ENCODE peak calls at places on chromosomes 2 and 18, in ten cellular contexts. Q is fibroblast of lung; M is T-helper 1 cell; F is stimulated activated CD4-positive, alpha-beta T cell treated with anti-CD3 and anti-CD28 coated beads, TNF-alpha, amount 100 ng/mL, for 48 hours; R is kidney tubule cell; H is hippocampal formation; G is uterus; I is NCI-H446; N is heart left ventricle; T is NCI-H345. V is an unnamed sample.

GRCh38 chr2:60488291-60488690 is 65.2 kb downstream of the BCL11A start:
- DNase-seq in Q (no peak), M (no peak), F (no peak), R (no peak), H (no peak), G (no peak), I (no peak), N (no peak), T (no peak), V (no peak)

GRCh38 chr18:66316708-66317107 is 287.2 kb downstream of the CDH19 start:
- DNase-seq in Q (no peak), M (no peak), F (no peak), R (no peak), H (no peak), G (no peak), I (no peak), N (no peak), T (no peak), V (no peak)

GRCh38 chr18:35998967-35999366 is 26.5 kb downstream of the RMP24 start:
- DNase-seq in Q (no peak), M (no peak), F (no peak), R (peak), H (no peak), G (no peak), I (no peak), N (no peak), T (no peak), V (no peak)

GRCh38 chr2:201257941-201258665 is 2.2 kb upstream of the CASP8 start:
- DNase-seq in Q (peak), M (peak), F (peak), R (peak), H (no peak), G (peak), I (no peak), N (peak), T (no peak), V (peak)

GRCh38 chr2:203730076-203730729 is 23.8 kb downstream of the CD28 start:
- DNase-seq in Q (peak), M (no peak), F (no peak), R (no peak), H (no peak), G (no peak), I (no peak), N (no peak), T (no peak), V (no peak)

GRCh38 chr2:199339826-199340605 is 117.7 kb downstream of the SATB2 start:
- DNase-seq in Q (no peak), M (no peak), F (no peak), R (no peak), H (no peak), G (no peak), I (no peak), N (no peak), T (no peak), V (no peak)

GRCh38 chr2:235009081-235009480 is 57.3 kb downstream of the SH3BP4 start:
- DNase-seq in Q (no peak), M (no peak), F (no peak), R (no peak), H (no peak), G (no peak), I (no peak), N (no peak), T (no peak), V (no peak)

GRCh38 chr2:85945576-85945975 is 56.8 kb upstream of the ST3GAL5 start:
- DNase-seq in Q (no peak), M (no peak), F (no peak), R (no peak), H (no peak), G (no peak), I (no peak), N (peak), T (no peak), V (no peak)

GRCh38 chr2:166090900-166091299 is 36.9 kb downstream of the SCN1A start:
- DNase-seq in Q (peak), M (no peak), F (no peak), R (no peak), H (no peak), G (no peak), I (no peak), N (no peak), T (no peak), V (no peak)

GRCh38 chr2:199404841-199405240 is 52.9 kb downstream of the SATB2 start:
- DNase-seq in Q (peak), M (no peak), F (no peak), R (peak), H (no peak), G (no peak), I (no peak), N (no peak), T (no peak), V (no peak)

GRCh38 chr2:96181529-96181928 is 27.1 kb downstream of the STARD7 start:
- DNase-seq in Q (no peak), M (no peak), F (no peak), R (no peak), H (no peak), G (no peak), I (no peak), N (no peak), T (no peak), V (no peak)

GRCh38 chr2:121220995-121221394 is 64.0 kb downstream of the TFCP2L1 start:
- DNase-seq in Q (peak), M (no peak), F (no peak), R (peak), H (no peak), G (no peak), I (no peak), N (no peak), T (no peak), V (no peak)

GRCh38 chr18:50065527-50065926 is 129.4 kb downstream of the MYO5B start:
- DNase-seq in Q (no peak), M (no peak), F (no peak), R (no peak), H (no peak), G (no peak), I (no peak), N (no peak), T (no peak), V (no peak)

GRCh38 chr2:239944706-239945551 is 80.2 kb downstream of the NDUFA10 start:
- DNase-seq in Q (peak), M (peak), F (no peak), R (peak), H (peak), G (peak), I (no peak), N (peak), T (no peak), V (peak)

GRCh38 chr2:205060269-205060668 is 515.0 kb downstream of the PARD3B start:
- DNase-seq in Q (peak), M (no peak), F (no peak), R (peak), H (no peak), G (no peak), I (no peak), N (no peak), T (no peak), V (no peak)

GRCh38 chr2:68436270-68436669 is 30.8 kb downstream of the FBXO48 start:
- DNase-seq in Q (peak), M (no peak), F (no peak), R (no peak), H (no peak), G (no peak), I (no peak), N (no peak), T (no peak), V (no peak)

GRCh38 chr2:37156071-37156856 is 516 bp downstream of the EIF2AK2 start:
- DNase-seq in Q (peak), M (peak), F (no peak), R (peak), H (peak), G (peak), I (no peak), N (peak), T (peak), V (peak)

GRCh38 chr2:54522624-54523281 is 66.6 kb downstream of the SPTBN1 start:
- DNase-seq in Q (peak), M (peak), F (peak), R (peak), H (no peak), G (peak), I (peak), N (peak), T (peak), V (no peak)

GRCh38 chr18:79429381-79429780 is 33.7 kb downstream of the NFATC1 start:
- DNase-seq in Q (no peak), M (no peak), F (no peak), R (no peak), H (no peak), G (no peak), I (no peak), N (no peak), T (no peak), V (no peak)

GRCh38 chr2:156157670-156158069 is 174.9 kb downstream of the NR4A2 start:
- DNase-seq in Q (no peak), M (no peak), F (no peak), R (no peak), H (no peak), G (no peak), I (no peak), N (no peak), T (peak), V (no peak)

V was measured in left cardiac atrium.